ENCODE peak calls at places on chromosomes 6 and 20, in nine cellular contexts. T is brain microvascular endothelial cell; P is SJSA1; B is ovary; N is naive thymus-derived CD4-positive, alpha-beta T cell; G is astrocyte of the spinal cord; D is fibroblast of lung; W is BE2C; Q is spleen. J is an unnamed sample.

GRCh38 chr6:18025591-18025990 is 38.2 kb upstream of the KIF13A start:
- DNase-seq in T (no peak), P (no peak), B (no peak), N (no peak), G (no peak), D (no peak), W (no peak), Q (no peak), J (peak)

GRCh38 chr20:40797425-40797824 is 108.4 kb upstream of the MAFB start:
- DNase-seq in T (no peak), P (no peak), B (no peak), N (no peak), G (peak), D (peak), W (no peak), Q (no peak), J (peak)

GRCh38 chr20:59004493-59004762 is 2.6 kb downstream of the CTSZ start:
- DNase-seq in T (no peak), P (no peak), B (no peak), N (peak), G (no peak), D (no peak), W (no peak), Q (peak), J (no peak)

GRCh38 chr6:138467901-138468300 is 31.4 kb downstream of the NHSL1 start:
- DNase-seq in T (peak), P (no peak), B (no peak), N (no peak), G (no peak), D (peak), W (no peak), Q (no peak), J (peak)

GRCh38 chr6:90859612-90860011 is 272.7 kb upstream of the MAP3K7 start:
- DNase-seq in T (no peak), P (no peak), B (no peak), N (no peak), G (no peak), D (no peak), W (peak), Q (no peak), J (peak)

GRCh38 chr20:32972181-32973076 is 31.8 kb downstream of the SUN5 start:
- DNase-seq in T (no peak), P (peak), B (no peak), N (peak), G (no peak), D (no peak), W (no peak), Q (peak), J (no peak)

GRCh38 chr6:38510205-38510604 is 129.5 kb downstream of the BTBD9 start:
- DNase-seq in T (peak), P (no peak), B (no peak), N (no peak), G (peak), D (peak), W (no peak), Q (no peak), J (peak)

GRCh38 chr6:24219670-24220069 is 93.7 kb downstream of the NRSN1 start:
- DNase-seq in T (no peak), P (no peak), B (no peak), N (no peak), G (no peak), D (no peak), W (no peak), Q (no peak), J (no peak)

GRCh38 chr6:79993012-79993910 is 11.2 kb upstream of the TTK start:
- DNase-seq in T (no peak), P (no peak), B (no peak), N (no peak), G (no peak), D (no peak), W (no peak), Q (no peak), J (no peak)

GRCh38 chr6:147922764-147923163 is 414.3 kb downstream of the SAMD5 start:
- DNase-seq in T (no peak), P (no peak), B (no peak), N (no peak), G (no peak), D (no peak), W (no peak), Q (no peak), J (no peak)

GRCh38 chr6:125066964-125067363 is 86.6 kb upstream of the TPD52L1 start:
- DNase-seq in T (peak), P (no peak), B (no peak), N (peak), G (peak), D (peak), W (no peak), Q (no peak), J (peak)

GRCh38 chr6:29493261-29493660 is 5.5 kb upstream of the MAS1L start:
- DNase-seq in T (no peak), P (no peak), B (no peak), N (no peak), G (no peak), D (no peak), W (no peak), Q (no peak), J (no peak)

GRCh38 chr6:72941751-72942150 is 283.5 kb downstream of the KHDC1L start:
- DNase-seq in T (no peak), P (no peak), B (no peak), N (no peak), G (no peak), D (no peak), W (no peak), Q (no peak), J (no peak)

GRCh38 chr20:44073675-44074071 is 113.3 kb downstream of the JPH2 start:
- DNase-seq in T (no peak), P (peak), B (no peak), N (no peak), G (no peak), D (no peak), W (no peak), Q (no peak), J (no peak)

GRCh38 chr20:7650481-7650880 is 289.8 kb downstream of the HAO1 start:
- DNase-seq in T (peak), P (no peak), B (no peak), N (no peak), G (peak), D (peak), W (no peak), Q (no peak), J (no peak)

GRCh38 chr20:57621426-57622200 is 1.4 kb upstream of the ZBP1 start:
- DNase-seq in T (no peak), P (no peak), B (no peak), N (no peak), G (no peak), D (no peak), W (no peak), Q (no peak), J (peak)

DNA sequence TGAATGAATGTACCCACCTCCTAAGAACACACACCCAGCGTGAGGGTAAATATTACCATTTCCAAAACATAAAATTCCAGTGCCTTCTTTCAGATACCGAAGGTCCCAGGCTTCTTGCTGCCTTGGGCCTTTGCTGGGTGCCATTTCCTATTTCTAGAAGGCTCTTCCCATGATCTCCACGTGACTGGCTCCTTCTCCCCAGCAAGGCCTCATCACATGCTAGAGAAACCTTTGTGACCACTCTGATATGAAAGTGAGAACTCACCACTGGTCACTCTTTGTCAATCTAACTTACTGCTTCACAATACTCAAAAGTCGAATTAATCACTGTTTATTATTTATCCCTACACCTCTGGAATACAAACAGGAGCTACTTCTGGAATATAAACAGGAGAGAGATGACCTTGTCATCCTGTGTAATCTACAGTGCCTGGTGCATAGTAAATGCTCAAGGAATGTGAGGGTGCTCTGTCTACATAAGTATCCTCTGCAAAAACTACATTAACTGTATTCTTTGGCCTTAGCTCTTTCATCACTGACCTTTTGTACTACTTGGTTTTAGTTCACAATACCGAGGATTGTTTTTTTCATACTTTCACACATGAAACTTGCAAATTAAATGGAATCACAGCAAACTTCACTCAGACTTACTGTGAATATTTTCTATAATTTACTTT is 1.6 kb downstream of the STX7 start:
- DNase-seq in T (no peak), P (no peak), B (no peak), N (no peak), G (no peak), D (no peak), W (no peak), Q (no peak), J (peak)
- H3K4me3 ChIP-seq in T (peak), P (no peak), B (peak), N (no peak), G (peak), D (peak), W (no peak), Q (peak), J (peak)

GRCh38 chr20:24337074-24337473 is 132.4 kb upstream of the SYNDIG1 start:
- DNase-seq in T (peak), P (no peak), B (no peak), N (no peak), G (peak), D (peak), W (no peak), Q (no peak), J (peak)
- H3K4me3 ChIP-seq in T (no peak), P (no peak), B (no peak), N (no peak), G (no peak), D (no peak), W (no peak), Q (no peak), J (no peak)

GRCh38 chr6:75588947-75589346 is 12.7 kb upstream of the SENP6 start:
- DNase-seq in T (no peak), P (no peak), B (no peak), N (no peak), G (no peak), D (no peak), W (no peak), Q (no peak), J (no peak)

GRCh38 chr6:75590370-75590769 is 11.3 kb upstream of the SENP6 start:
- DNase-seq in T (no peak), P (no peak), B (no peak), N (no peak), G (no peak), D (no peak), W (no peak), Q (no peak), J (no peak)
- H3K4me3 ChIP-seq in T (no peak), P (no peak), B (no peak), N (no peak), G (no peak), D (no peak), W (no peak), Q (no peak), J (no peak)

GRCh38 chr6:41200901-41201783 is at the start of gene TREML2:
- DNase-seq in T (no peak), P (no peak), B (no peak), N (no peak), G (no peak), D (no peak), W (no peak), Q (peak), J (no peak)
- H3K4me3 ChIP-seq in T (no peak), P (no peak), B (no peak), N (peak), G (no peak), D (no peak), W (no peak), Q (peak), J (no peak)

GRCh38 chr6:9717568-9717967 is 697.3 kb downstream of the TFAP2A start:
- DNase-seq in T (no peak), P (no peak), B (no peak), N (no peak), G (no peak), D (no peak), W (no peak), Q (no peak), J (no peak)
- H3K4me3 ChIP-seq in T (no peak), P (no peak), B (no peak), N (no peak), G (no peak), D (no peak), W (no peak), Q (no peak), J (no peak)

J was measured in epithelial cell of esophagus.